ENCODE peak calls at places on chromosomes 12 and 14, in five cellular contexts. R is omental fat pad; A is SIG-M5; O is activated T-cell treated with anti-CD3 and anti-CD28 coated beads, Interleukin-2, amount 50 U/mL, for 72 hours; Z is M059J. V is an unnamed sample.

GRCh38 chr14:90439874-90440442 is 43.1 kb downstream of the CALM1 start:
- DNase-seq in R (no peak), A (no peak), O (no peak), Z (peak; percentile 40), V (no peak)

GRCh38 chr12:117134059-117134458 is 34.8 kb upstream of the TESC start:
- DNase-seq in R (no peak), A (no peak), O (peak; percentile 73), Z (no peak), V (peak; percentile 70)

GRCh38 chr14:49017451-49017850 is 568.7 kb downstream of the RPS29 start:
- DNase-seq in R (no peak), A (no peak), O (no peak), Z (no peak), V (no peak)

GRCh38 chr12:7709969-7710368 is 1.3 kb upstream of the DPPA3 start:
- DNase-seq in R (no peak), A (no peak), O (no peak), Z (no peak), V (no peak)

GRCh38 chr14:94394594-94395305 is 6.3 kb upstream of the SERPINA1 start:
- DNase-seq in R (no peak), A (peak; percentile 61), O (peak; percentile 51), Z (no peak), V (peak; percentile 34)

GRCh38 chr12:132238487-132239248 is 90.7 kb downstream of the GALNT9 start:
- DNase-seq in R (no peak), A (no peak), O (no peak), Z (no peak), V (no peak)

GRCh38 chr14:97976861-97977260 is 1179.7 kb downstream of the VRK1 start:
- DNase-seq in R (no peak), A (no peak), O (peak; percentile 35), Z (no peak), V (no peak)

GRCh38 chr12:10304161-10304574 is 3.5 kb upstream of the KLRD1 start:
- DNase-seq in R (no peak), A (no peak), O (peak; percentile 67), Z (peak; percentile 94), V (peak; percentile 37)

GRCh38 chr14:100534528-100535286 is 52.5 kb downstream of the BEGAIN start:
- DNase-seq in R (peak; percentile 8), A (no peak), O (no peak), Z (peak; percentile 60), V (peak; percentile 1)

GRCh38 chr12:40832668-40833067 is 140.4 kb downstream of the CNTN1 start:
- DNase-seq in R (no peak), A (no peak), O (no peak), Z (no peak), V (no peak)

GRCh38 chr12:45989277-45989856 is 1.0 kb downstream of the SCAF11 start:
- DNase-seq in R (no peak), A (peak; percentile 14), O (peak; percentile 64), Z (peak; percentile 75), V (no peak)

GRCh38 chr14:45198551-45198950 is 54.5 kb downstream of the MIS18BP1 start:
- DNase-seq in R (no peak), A (no peak), O (no peak), Z (peak; percentile 87), V (no peak)

GRCh38 chr14:22545842-22546721 is 42.9 kb downstream of the DAD1 start:
- DNase-seq in R (no peak), A (no peak), O (no peak), Z (peak; percentile 90), V (peak; percentile 74)

GRCh38 chr12:27635349-27635972 is 60.8 kb upstream of the REP15 start:
- DNase-seq in R (no peak), A (no peak), O (no peak), Z (peak; percentile 66), V (no peak)

GRCh38 chr12:40107803-40108620 is 2.1 kb upstream of the SLC2A13 start:
- DNase-seq in R (no peak), A (no peak), O (peak; percentile 43), Z (peak; percentile 2), V (peak; percentile 17)

GRCh38 chr14:81401420-81402122 is 1.4 kb upstream of the STON2 start:
- DNase-seq in R (no peak), A (peak; percentile 8), O (peak; percentile 8), Z (peak; percentile 90), V (no peak)

GRCh38 chr14:39491134-39491541 is 58.9 kb upstream of the FBXO33 start:
- DNase-seq in R (no peak), A (no peak), O (no peak), Z (peak; percentile 26), V (no peak)

GRCh38 chr14:64732066-64732465 is 27.8 kb downstream of the PLEKHG3 start:
- DNase-seq in R (no peak), A (no peak), O (no peak), Z (no peak), V (no peak)

GRCh38 chr12:107053709-107054108 is 39.6 kb downstream of the CRY1 start:
- DNase-seq in R (no peak), A (no peak), O (no peak), Z (no peak), V (no peak)

V was measured in stimulated activated naive CD8-positive, alpha-beta T cell treated with anti-CD3 and anti-CD28 coated beads, Interleukin-15, Interleukin-2, amounts not matched to agents 100 U/mL and 50 U/mL, for 24 hours.